ENCODE peak calls at places on chromosomes 13 and 19, in seven cellular contexts. I is activated CD8-positive, alpha-beta T cell treated with anti-CD3 and anti-CD28 coated beads for 36 hours; D is kidney epithelial cell; T is fibroblast of the aortic adventitia; Z is Peyer's patch; R is thoracic aorta; O is transverse colon. Y is an unnamed sample.

GRCh38 chr19:23972161-23972560 is 57.5 kb downstream of the ZNF726 start:
- DNase-seq in I (no peak), D (no peak), T (no peak), Z (no peak), R (no peak), O (no peak), Y (no peak)

GRCh38 chr13:96551540-96551939 is 442.7 kb downstream of the OXGR1 start:
- DNase-seq in I (no peak), D (peak), T (no peak), Z (no peak), R (no peak), O (no peak), Y (no peak)

GRCh38 chr13:41152005-41152404 is 19.4 kb upstream of the KBTBD6 start:
- DNase-seq in I (no peak), D (no peak), T (no peak), Z (no peak), R (no peak), O (no peak), Y (no peak)

GRCh38 chr19:17784201-17785008 is 10.5 kb upstream of the B3GNT3 start:
- DNase-seq in I (peak), D (no peak), T (peak), Z (peak), R (no peak), O (peak), Y (peak)

GRCh38 chr13:70874646-70875045 is 766.4 kb upstream of the KLHL1 start:
- DNase-seq in I (no peak), D (no peak), T (no peak), Z (no peak), R (no peak), O (no peak), Y (no peak)

GRCh38 chr13:41562083-41562482 is 104.7 kb downstream of the RGCC start:
- DNase-seq in I (no peak), D (no peak), T (peak), Z (no peak), R (no peak), O (peak), Y (peak)

GRCh38 chr13:20526664-20527063 is 1.0 kb upstream of the CRYL1 start:
- DNase-seq in I (no peak), D (no peak), T (peak), Z (no peak), R (no peak), O (no peak), Y (peak)

GRCh38 chr13:50715402-50716146 is 127.9 kb downstream of the DLEU7 start:
- DNase-seq in I (no peak), D (no peak), T (no peak), Z (no peak), R (no peak), O (peak), Y (no peak)

GRCh38 chr13:43469791-43470190 is 317.0 kb downstream of the ENOX1 start:
- DNase-seq in I (no peak), D (no peak), T (no peak), Z (no peak), R (no peak), O (no peak), Y (no peak)

DNA sequence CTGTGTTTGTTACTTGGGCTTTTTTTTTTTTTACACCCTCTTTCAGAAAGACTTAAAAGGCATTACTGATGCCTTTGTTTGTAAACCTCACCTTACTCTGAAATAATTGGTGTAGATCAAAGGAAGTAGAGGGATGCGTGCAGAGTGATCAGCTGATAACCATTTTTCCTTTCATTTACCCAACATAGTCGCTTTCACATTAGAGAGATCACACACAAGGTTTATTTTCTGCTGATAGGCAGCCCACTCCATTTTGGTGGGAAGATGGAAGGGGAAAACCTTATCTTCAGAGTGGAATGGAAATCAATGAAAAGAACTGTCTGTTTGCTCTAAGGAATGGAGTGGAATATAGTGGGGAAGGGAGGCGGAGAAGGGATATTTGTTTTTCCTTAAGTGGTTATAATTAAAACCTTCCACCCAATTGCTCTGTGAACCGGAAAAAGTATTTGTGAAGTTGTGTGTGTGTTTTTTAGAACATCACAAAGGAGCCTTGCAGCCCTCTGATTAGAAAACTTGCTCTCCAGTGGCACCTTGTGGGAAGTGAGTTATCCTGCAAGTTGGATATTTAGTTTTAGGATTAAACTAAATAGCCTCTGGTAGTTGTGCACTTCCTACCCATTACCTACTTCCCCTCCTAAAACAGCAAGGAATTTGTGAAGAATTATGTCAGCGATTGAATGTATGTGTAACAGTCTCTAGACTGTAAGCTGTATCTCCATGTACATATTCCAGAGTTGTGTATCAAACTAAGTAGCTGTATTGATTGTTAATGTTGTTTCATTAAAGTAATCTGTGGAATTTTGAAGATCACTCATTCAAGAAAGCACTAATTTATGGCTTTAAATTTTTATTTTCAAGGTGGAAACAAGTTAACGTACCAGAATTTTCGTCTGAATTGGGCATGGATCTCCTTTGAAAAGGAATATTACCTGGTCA is 76.8 kb downstream of the FREM2 start:
- DNase-seq in I (peak), D (peak), T (peak), Z (no peak), R (no peak), O (no peak), Y (peak)
- TF ChIP-seq CTCF in I (peak), D (peak), T (peak), Z (peak), R (no peak), O (peak), Y (peak)

GRCh38 chr19:45187421-45188100 is 9.0 kb downstream of the BLOC1S3 start:
- DNase-seq in I (peak), D (no peak), T (no peak), Z (no peak), R (no peak), O (no peak), Y (no peak)
- TF ChIP-seq CTCF in I (peak), D (peak), T (peak), Z (peak), R (peak), O (peak), Y (peak)

GRCh38 chr19:38362076-38362945 is 12.1 kb upstream of the PSMD8 start:
- DNase-seq in I (peak), D (no peak), T (peak), Z (peak), R (no peak), O (peak), Y (peak)

GRCh38 chr19:38359242-38360021 is 14.9 kb upstream of the PSMD8 start:
- DNase-seq in I (no peak), D (no peak), T (no peak), Z (no peak), R (no peak), O (no peak), Y (no peak)

GRCh38 chr19:38360351-38360750 is 14.0 kb upstream of the PSMD8 start:
- DNase-seq in I (no peak), D (no peak), T (no peak), Z (no peak), R (no peak), O (no peak), Y (no peak)

GRCh38 chr19:38360839-38361631 is 13.3 kb upstream of the PSMD8 start:
- DNase-seq in I (no peak), D (no peak), T (no peak), Z (no peak), R (no peak), O (no peak), Y (no peak)

DNA sequence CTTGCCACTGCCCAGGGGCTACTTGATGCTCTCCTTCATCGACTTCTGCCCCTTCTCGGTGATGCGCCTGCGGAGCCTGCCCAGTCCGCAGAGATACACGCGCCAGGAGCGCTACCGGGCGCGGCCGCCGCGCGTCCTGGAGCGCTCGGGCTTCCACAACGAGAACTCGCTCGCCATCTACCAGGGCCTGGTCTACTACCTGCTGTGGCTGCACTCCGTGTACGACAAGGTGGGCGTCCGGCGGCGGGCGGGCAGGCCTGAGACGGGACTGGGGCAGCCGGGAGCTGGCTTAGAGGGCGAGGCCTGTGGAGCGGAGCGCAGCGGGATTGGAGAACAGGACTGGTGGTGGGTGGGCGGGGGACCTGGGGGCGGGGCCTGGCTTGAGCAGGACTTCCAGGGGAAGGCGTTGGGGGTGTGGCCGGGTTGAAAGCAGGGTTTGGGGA is 12.7 kb upstream of the PSMD8 start:
- DNase-seq in I (peak), D (peak), T (peak), Z (peak), R (no peak), O (peak), Y (peak)
- TF ChIP-seq CTCF in I (peak), D (no peak), T (peak), Z (peak), R (peak), O (peak), Y (no peak)

DNA sequence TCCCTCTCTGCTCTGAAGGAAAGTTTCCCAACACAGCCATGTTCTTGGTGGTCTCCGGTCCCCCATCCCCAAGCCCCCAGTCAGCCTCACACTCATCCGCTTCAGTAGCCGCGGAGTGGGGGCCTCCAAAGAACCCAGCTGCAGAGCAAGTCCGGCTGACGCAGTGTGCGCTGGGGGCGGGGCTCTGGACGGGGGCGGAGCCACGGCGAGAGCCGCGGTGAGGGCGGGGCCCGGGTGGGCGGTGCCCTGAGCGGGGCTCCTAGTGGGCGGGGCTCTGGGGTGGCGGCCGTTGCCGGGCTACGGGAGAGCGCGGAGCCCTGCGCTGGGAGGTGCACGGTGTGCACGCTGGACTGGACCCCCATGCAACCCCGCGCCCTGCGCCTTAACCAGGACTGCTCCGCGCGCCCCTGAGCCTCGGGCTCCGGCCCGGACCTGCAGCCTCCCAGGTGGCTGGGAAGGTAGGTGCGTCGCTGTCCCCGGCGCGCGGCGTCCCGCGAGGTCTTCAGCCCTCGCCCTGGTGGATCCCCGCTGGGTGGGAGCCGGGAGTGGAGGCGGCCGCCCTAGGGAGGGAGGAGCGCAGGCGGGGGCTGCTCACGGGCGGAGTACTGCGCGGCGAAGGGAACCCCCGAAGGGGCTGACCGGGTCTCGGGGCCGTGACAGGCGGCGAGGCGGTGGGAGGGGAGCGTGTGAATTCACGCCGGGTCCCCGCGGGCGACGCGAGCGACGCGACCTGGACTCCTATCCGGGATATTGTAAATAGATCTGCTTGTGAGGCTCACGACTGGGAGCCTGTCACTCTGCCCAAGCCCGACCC is 9.1 kb downstream of the TNFRSF19 start:
- DNase-seq in I (peak), D (no peak), T (peak), Z (peak), R (peak), O (peak), Y (peak)
- TF ChIP-seq CTCF in I (no peak), D (no peak), T (no peak), Z (no peak), R (no peak), O (no peak), Y (peak)

GRCh38 chr19:6736917-6737283 is 480 bp downstream of the GPR108 start:
- DNase-seq in I (no peak), D (no peak), T (no peak), Z (no peak), R (no peak), O (no peak), Y (no peak)
- TF ChIP-seq CTCF in I (no peak), D (no peak), T (no peak), Z (no peak), R (peak), O (peak), Y (peak)

Y was measured in HFFc6.